ENCODE peak calls at places on chromosomes 7 and 10, in nine cellular contexts. One of them, this sample, is unnamed.

GRCh38 chr10:69786791-69787190 is 14.9 kb upstream of the COL13A1 start:
- DNase-seq in transverse colon: no peak
- DNase-seq in IMR-90: peak; percentile 56
- DNase-seq in ovary: no peak
- DNase-seq in endothelial cell of umbilical vein: peak; percentile 66
- DNase-seq in lower leg skin: no peak
- DNase-seq in adrenal gland: no peak
- DNase-seq in GM12878: no peak
- DNase-seq in A549: peak; percentile 31
- DNase-seq in this sample: no peak

GRCh38 chr7:111132833-111133232 is 41.9 kb downstream of the LRRN3 start:
- DNase-seq in transverse colon: no peak
- DNase-seq in IMR-90: peak; percentile 39
- DNase-seq in ovary: no peak
- DNase-seq in endothelial cell of umbilical vein: peak; percentile 9
- DNase-seq in lower leg skin: no peak
- DNase-seq in adrenal gland: no peak
- DNase-seq in GM12878: no peak
- DNase-seq in A549: peak; percentile 12
- DNase-seq in this sample: no peak

GRCh38 chr10:60735244-60735643 is 43.0 kb upstream of the CDK1 start:
- DNase-seq in transverse colon: peak; percentile 56
- DNase-seq in IMR-90: no peak
- DNase-seq in ovary: no peak
- DNase-seq in endothelial cell of umbilical vein: no peak
- DNase-seq in lower leg skin: no peak
- DNase-seq in adrenal gland: no peak
- DNase-seq in GM12878: no peak
- DNase-seq in A549: no peak
- DNase-seq in this sample: no peak

GRCh38 chr10:126278846-126279245 is 109.4 kb downstream of the ADAM12 start:
- DNase-seq in transverse colon: no peak
- DNase-seq in IMR-90: peak; percentile 58
- DNase-seq in ovary: no peak
- DNase-seq in endothelial cell of umbilical vein: no peak
- DNase-seq in lower leg skin: no peak
- DNase-seq in adrenal gland: no peak
- DNase-seq in GM12878: no peak
- DNase-seq in A549: no peak
- DNase-seq in this sample: no peak

GRCh38 chr10:69549959-69550358 is 23.3 kb downstream of the NEUROG3 start:
- DNase-seq in transverse colon: no peak
- DNase-seq in IMR-90: no peak
- DNase-seq in ovary: no peak
- DNase-seq in endothelial cell of umbilical vein: no peak
- DNase-seq in lower leg skin: no peak
- DNase-seq in adrenal gland: no peak
- DNase-seq in GM12878: no peak
- DNase-seq in A549: no peak
- DNase-seq in this sample: no peak

GRCh38 chr10:82742901-82743300 is 867.9 kb downstream of the NRG3 start:
- DNase-seq in transverse colon: no peak
- DNase-seq in IMR-90: no peak
- DNase-seq in ovary: no peak
- DNase-seq in endothelial cell of umbilical vein: no peak
- DNase-seq in lower leg skin: no peak
- DNase-seq in adrenal gland: no peak
- DNase-seq in GM12878: no peak
- DNase-seq in A549: no peak
- DNase-seq in this sample: no peak

GRCh38 chr7:6447589-6448210 is at the start of gene DAGLB:
- DNase-seq in transverse colon: peak; percentile 96
- DNase-seq in IMR-90: peak; percentile 88
- DNase-seq in ovary: peak; percentile 98
- DNase-seq in endothelial cell of umbilical vein: peak; percentile 95
- DNase-seq in lower leg skin: peak; percentile 99
- DNase-seq in adrenal gland: peak; percentile 95
- DNase-seq in GM12878: peak; percentile 85
- DNase-seq in A549: peak; percentile 93
- DNase-seq in this sample: peak; percentile 95

GRCh38 chr7:30968747-30969603 is 5.2 kb downstream of the GHRHR start:
- DNase-seq in transverse colon: no peak
- DNase-seq in IMR-90: no peak
- DNase-seq in ovary: no peak
- DNase-seq in endothelial cell of umbilical vein: no peak
- DNase-seq in lower leg skin: peak; percentile 70
- DNase-seq in adrenal gland: no peak
- DNase-seq in GM12878: no peak
- DNase-seq in A549: no peak
- DNase-seq in this sample: no peak

GRCh38 chr7:128938524-128939074 is 872 bp downstream of the IRF5 start:
- DNase-seq in transverse colon: peak; percentile 55
- DNase-seq in IMR-90: no peak
- DNase-seq in ovary: no peak
- DNase-seq in endothelial cell of umbilical vein: no peak
- DNase-seq in lower leg skin: peak; percentile 86
- DNase-seq in adrenal gland: peak; percentile 49
- DNase-seq in GM12878: no peak
- DNase-seq in A549: no peak
- DNase-seq in this sample: no peak

GRCh38 chr7:34928052-34928451 is 109.2 kb downstream of the DPY19L1 start:
- DNase-seq in transverse colon: peak; percentile 38
- DNase-seq in IMR-90: no peak
- DNase-seq in ovary: no peak
- DNase-seq in endothelial cell of umbilical vein: no peak
- DNase-seq in lower leg skin: no peak
- DNase-seq in adrenal gland: peak; percentile 75
- DNase-seq in GM12878: no peak
- DNase-seq in A549: peak; percentile 57
- DNase-seq in this sample: no peak

GRCh38 chr7:105678811-105679495 is 97.7 kb upstream of the EFCAB10 start:
- DNase-seq in transverse colon: peak; percentile 76
- DNase-seq in IMR-90: peak; percentile 50
- DNase-seq in ovary: peak; percentile 80
- DNase-seq in endothelial cell of umbilical vein: peak; percentile 69
- DNase-seq in lower leg skin: peak; percentile 95
- DNase-seq in adrenal gland: peak; percentile 81
- DNase-seq in GM12878: no peak
- DNase-seq in A549: no peak
- DNase-seq in this sample: peak; percentile 82

GRCh38 chr10:58264780-58265179 is 2.9 kb downstream of the IPMK start:
- DNase-seq in transverse colon: no peak
- DNase-seq in IMR-90: no peak
- DNase-seq in ovary: no peak
- DNase-seq in endothelial cell of umbilical vein: peak; percentile 51
- DNase-seq in lower leg skin: no peak
- DNase-seq in adrenal gland: no peak
- DNase-seq in GM12878: no peak
- DNase-seq in A549: no peak
- DNase-seq in this sample: no peak

GRCh38 chr10:11036424-11037011 is 18.8 kb downstream of the CELF2 start:
- DNase-seq in transverse colon: peak; percentile 67
- DNase-seq in IMR-90: peak; percentile 62
- DNase-seq in ovary: peak; percentile 41
- DNase-seq in endothelial cell of umbilical vein: peak; percentile 84
- DNase-seq in lower leg skin: no peak
- DNase-seq in adrenal gland: peak; percentile 69
- DNase-seq in GM12878: no peak
- DNase-seq in A549: peak; percentile 38
- DNase-seq in this sample: no peak

GRCh38 chr7:23277359-23277989 is 21.7 kb upstream of the MALSU1 start:
- DNase-seq in transverse colon: no peak
- DNase-seq in IMR-90: peak; percentile 75
- DNase-seq in ovary: no peak
- DNase-seq in endothelial cell of umbilical vein: peak; percentile 78
- DNase-seq in lower leg skin: no peak
- DNase-seq in adrenal gland: no peak
- DNase-seq in GM12878: peak; percentile 41
- DNase-seq in A549: peak; percentile 81
- DNase-seq in this sample: no peak

GRCh38 chr7:70728873-70729552 is 402.9 kb upstream of the GALNT17 start:
- DNase-seq in transverse colon: peak; percentile 51
- DNase-seq in IMR-90: no peak
- DNase-seq in ovary: no peak
- DNase-seq in endothelial cell of umbilical vein: no peak
- DNase-seq in lower leg skin: no peak
- DNase-seq in adrenal gland: no peak
- DNase-seq in GM12878: no peak
- DNase-seq in A549: no peak
- DNase-seq in this sample: no peak

GRCh38 chr7:80312139-80312661 is 177.6 kb downstream of the GNAI1 start:
- DNase-seq in transverse colon: peak; percentile 10
- DNase-seq in IMR-90: peak; percentile 94
- DNase-seq in ovary: no peak
- DNase-seq in endothelial cell of umbilical vein: peak; percentile 97
- DNase-seq in lower leg skin: no peak
- DNase-seq in adrenal gland: peak; percentile 63
- DNase-seq in GM12878: no peak
- DNase-seq in A549: peak; percentile 79
- DNase-seq in this sample: no peak

GRCh38 chr10:96268341-96268909 is 2.9 kb downstream of the BLNK start:
- DNase-seq in transverse colon: no peak
- DNase-seq in IMR-90: no peak
- DNase-seq in ovary: no peak
- DNase-seq in endothelial cell of umbilical vein: no peak
- DNase-seq in lower leg skin: peak; percentile 14
- DNase-seq in adrenal gland: no peak
- DNase-seq in GM12878: no peak
- DNase-seq in A549: no peak
- DNase-seq in this sample: no peak

GRCh38 chr7:17401806-17402627 is 103.6 kb downstream of the AHR start:
- DNase-seq in transverse colon: no peak
- DNase-seq in IMR-90: no peak
- DNase-seq in ovary: no peak
- DNase-seq in endothelial cell of umbilical vein: no peak
- DNase-seq in lower leg skin: no peak
- DNase-seq in adrenal gland: no peak
- DNase-seq in GM12878: peak; percentile 78
- DNase-seq in A549: no peak
- DNase-seq in this sample: no peak
- TF ChIP-seq POLR2A in transverse colon: no peak
- TF ChIP-seq POLR2A in IMR-90: no peak
- TF ChIP-seq POLR2A in ovary: no peak
- TF ChIP-seq POLR2A in endothelial cell of umbilical vein: no peak
- TF ChIP-seq POLR2A in lower leg skin: no peak
- TF ChIP-seq POLR2A in adrenal gland: no peak
- TF ChIP-seq POLR2A in GM12878: no peak
- TF ChIP-seq POLR2A in A549: no peak
- TF ChIP-seq POLR2A in this sample: no peak

DNA sequence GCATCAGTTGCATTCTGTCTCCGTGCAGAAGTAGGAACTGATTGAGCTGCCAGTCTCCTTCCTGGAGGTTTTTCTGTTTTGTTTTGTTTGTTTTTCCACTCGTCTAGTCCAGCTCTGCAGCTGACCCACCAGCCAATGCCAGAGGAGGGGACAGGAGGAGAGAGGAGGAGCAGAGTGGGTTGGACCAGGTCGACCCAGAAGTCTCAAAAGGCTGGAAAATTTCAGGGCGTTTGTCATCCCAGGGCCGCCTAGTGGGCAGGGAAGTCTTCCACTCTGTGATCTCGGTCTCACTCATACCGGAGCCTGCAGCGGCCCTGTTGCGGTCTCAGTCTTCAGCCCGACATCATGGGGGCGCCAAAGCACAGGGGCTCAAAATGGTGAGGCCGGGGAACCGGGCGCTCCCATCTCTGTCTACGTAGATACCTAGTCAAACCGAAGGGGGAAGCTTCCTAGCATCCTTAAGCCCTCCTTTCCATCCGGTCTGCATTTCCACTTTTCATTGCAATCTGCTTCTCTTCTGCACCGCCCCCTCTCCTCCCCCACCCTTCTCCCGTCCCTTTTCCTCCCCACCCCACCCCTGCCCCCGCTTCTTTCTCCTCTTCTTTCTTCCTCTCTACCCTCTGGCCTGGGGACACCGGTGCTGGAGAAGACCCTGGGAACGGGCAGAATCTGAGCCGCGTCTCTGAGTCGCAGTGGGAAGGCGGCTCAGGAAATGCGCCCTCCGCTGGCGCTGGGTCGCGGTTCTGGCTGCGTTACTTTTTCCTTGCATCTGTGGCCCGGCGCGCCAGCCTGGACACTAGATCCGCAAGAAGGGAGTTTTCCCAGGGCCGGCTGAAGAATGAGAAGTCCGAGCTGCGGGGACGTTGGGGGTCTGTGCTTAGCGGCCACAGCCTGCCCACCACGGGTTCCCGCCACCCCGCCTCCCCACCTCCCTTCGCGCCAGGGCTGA is 16.2 kb upstream of the PAX2 start:
- DNase-seq in transverse colon: no peak
- DNase-seq in IMR-90: peak; percentile 13
- DNase-seq in ovary: no peak
- DNase-seq in endothelial cell of umbilical vein: no peak
- DNase-seq in lower leg skin: no peak
- DNase-seq in adrenal gland: peak; percentile 56
- DNase-seq in GM12878: no peak
- DNase-seq in A549: peak; percentile 93
- DNase-seq in this sample: no peak
- TF ChIP-seq CTCF in transverse colon: peak; percentile 7
- TF ChIP-seq CTCF in IMR-90: peak; percentile 36
- TF ChIP-seq CTCF in ovary: no peak
- TF ChIP-seq CTCF in endothelial cell of umbilical vein: no peak
- TF ChIP-seq CTCF in lower leg skin: no peak
- TF ChIP-seq CTCF in adrenal gland: peak; percentile 9
- TF ChIP-seq CTCF in GM12878: peak; percentile 52
- TF ChIP-seq CTCF in A549: peak; percentile 85
- TF ChIP-seq CTCF in this sample: no peak

GRCh38 chr10:112820320-112820719 is 129.7 kb upstream of the TCF7L2 start:
- DNase-seq in transverse colon: no peak
- DNase-seq in IMR-90: no peak
- DNase-seq in ovary: no peak
- DNase-seq in endothelial cell of umbilical vein: no peak
- DNase-seq in lower leg skin: no peak
- DNase-seq in adrenal gland: no peak
- DNase-seq in GM12878: no peak
- DNase-seq in A549: no peak
- DNase-seq in this sample: no peak
- TF ChIP-seq POLR2A in transverse colon: no peak
- TF ChIP-seq POLR2A in IMR-90: no peak
- TF ChIP-seq POLR2A in ovary: no peak
- TF ChIP-seq POLR2A in endothelial cell of umbilical vein: no peak
- TF ChIP-seq POLR2A in lower leg skin: no peak
- TF ChIP-seq POLR2A in adrenal gland: no peak
- TF ChIP-seq POLR2A in GM12878: no peak
- TF ChIP-seq POLR2A in A549: no peak
- TF ChIP-seq POLR2A in this sample: peak; percentile 22

DNA sequence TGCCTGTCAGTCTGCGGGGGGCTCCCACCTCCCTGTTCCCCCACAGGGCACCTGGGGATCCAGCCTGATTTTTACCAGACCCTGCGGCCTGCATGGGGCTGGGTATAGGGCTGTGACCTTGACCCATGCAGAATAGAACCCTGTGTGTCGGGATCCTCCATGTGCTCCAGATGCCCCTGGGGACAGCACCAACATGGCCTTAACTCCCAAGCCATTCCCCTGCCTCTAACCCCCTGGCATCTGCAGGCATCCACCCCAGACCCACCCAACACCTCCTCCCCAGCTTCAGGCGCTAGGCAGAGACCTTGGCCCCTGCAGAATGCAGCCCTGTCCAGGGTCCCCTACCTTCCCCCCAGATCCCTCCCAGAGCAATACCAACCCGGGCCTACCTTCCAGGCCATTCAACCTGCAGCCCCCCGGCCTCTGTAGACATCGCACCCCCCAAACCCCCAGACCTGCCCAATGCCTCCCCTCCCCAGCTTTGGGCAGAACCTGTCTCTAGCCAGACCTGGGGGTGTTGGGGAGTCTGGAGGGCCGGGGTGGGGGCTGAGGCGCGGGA is 770 bp upstream of the ELN start:
- DNase-seq in transverse colon: no peak
- DNase-seq in IMR-90: no peak
- DNase-seq in ovary: no peak
- DNase-seq in endothelial cell of umbilical vein: no peak
- DNase-seq in lower leg skin: no peak
- DNase-seq in adrenal gland: no peak
- DNase-seq in GM12878: no peak
- DNase-seq in A549: no peak
- DNase-seq in this sample: no peak
- TF ChIP-seq CTCF in transverse colon: no peak
- TF ChIP-seq CTCF in IMR-90: no peak
- TF ChIP-seq CTCF in ovary: no peak
- TF ChIP-seq CTCF in endothelial cell of umbilical vein: no peak
- TF ChIP-seq CTCF in lower leg skin: no peak
- TF ChIP-seq CTCF in adrenal gland: no peak
- TF ChIP-seq CTCF in GM12878: no peak
- TF ChIP-seq CTCF in A549: no peak
- TF ChIP-seq CTCF in this sample: no peak

This sample was measured in right lobe of liver.